ENCODE peak calls at places on chromosomes 3 and 15, in seven cellular contexts. Y is mesendoderm, M is mesenchymal stem cell, O is IMR-90, P is neuronal stem cell, C is H1, G is trophoblast cell. S is an unnamed sample.

GRCh38 chr15:73926191-73927002 is at the start of gene LOXL1:
- DNase-seq in Y (peak; percentile 90), M (peak; percentile 92), O (peak; percentile 92), P (peak; percentile 64), C (no peak), G (peak; percentile 91), S (peak; percentile 80)

GRCh38 chr3:152236741-152237140 is 32.0 kb upstream of the MBNL1 start:
- DNase-seq in Y (peak; percentile 9), M (no peak), O (peak; percentile 61), P (no peak), C (no peak), G (no peak), S (no peak)

GRCh38 chr15:53918180-53919079 is 59.8 kb upstream of the UNC13C start:
- DNase-seq in Y (peak; percentile 62), M (no peak), O (no peak), P (no peak), C (no peak), G (no peak), S (no peak)

GRCh38 chr15:99424978-99425665 is 140.7 kb upstream of the MEF2A start:
- DNase-seq in Y (peak; percentile 53), M (peak; percentile 96), O (peak; percentile 90), P (no peak), C (no peak), G (peak; percentile 1), S (no peak)

GRCh38 chr15:70353606-70354259 is 256.0 kb upstream of the TLE3 start:
- DNase-seq in Y (no peak), M (no peak), O (no peak), P (no peak), C (no peak), G (no peak), S (no peak)

GRCh38 chr3:13019706-13020105 is 53.5 kb downstream of the IQSEC1 start:
- DNase-seq in Y (peak; percentile 24), M (no peak), O (no peak), P (no peak), C (no peak), G (no peak), S (no peak)

GRCh38 chr3:111924283-111924682 is 54.5 kb upstream of the ABHD10 start:
- DNase-seq in Y (no peak), M (no peak), O (no peak), P (no peak), C (no peak), G (no peak), S (no peak)

GRCh38 chr3:38460377-38461085 is 6.8 kb downstream of the ACVR2B start:
- DNase-seq in Y (no peak), M (no peak), O (no peak), P (no peak), C (no peak), G (no peak), S (no peak)

GRCh38 chr15:58138106-58138505 is at the start of gene AQP9:
- DNase-seq in Y (no peak), M (no peak), O (no peak), P (no peak), C (no peak), G (peak; percentile 38), S (no peak)

GRCh38 chr3:15754047-15754446 is 43.7 kb downstream of the ANKRD28 start:
- DNase-seq in Y (no peak), M (no peak), O (peak; percentile 44), P (no peak), C (no peak), G (no peak), S (no peak)

GRCh38 chr15:42461261-42461660 is 29.7 kb downstream of the ZNF106 start:
- DNase-seq in Y (no peak), M (no peak), O (no peak), P (no peak), C (no peak), G (no peak), S (no peak)
- H3K23ac ChIP-seq in Y (no peak overlapping the region), M (no peak overlapping the region), O (no peak overlapping the region), P (no peak overlapping the region), C (no peak overlapping the region), G (no peak overlapping the region), S (no peak overlapping the region)

DNA sequence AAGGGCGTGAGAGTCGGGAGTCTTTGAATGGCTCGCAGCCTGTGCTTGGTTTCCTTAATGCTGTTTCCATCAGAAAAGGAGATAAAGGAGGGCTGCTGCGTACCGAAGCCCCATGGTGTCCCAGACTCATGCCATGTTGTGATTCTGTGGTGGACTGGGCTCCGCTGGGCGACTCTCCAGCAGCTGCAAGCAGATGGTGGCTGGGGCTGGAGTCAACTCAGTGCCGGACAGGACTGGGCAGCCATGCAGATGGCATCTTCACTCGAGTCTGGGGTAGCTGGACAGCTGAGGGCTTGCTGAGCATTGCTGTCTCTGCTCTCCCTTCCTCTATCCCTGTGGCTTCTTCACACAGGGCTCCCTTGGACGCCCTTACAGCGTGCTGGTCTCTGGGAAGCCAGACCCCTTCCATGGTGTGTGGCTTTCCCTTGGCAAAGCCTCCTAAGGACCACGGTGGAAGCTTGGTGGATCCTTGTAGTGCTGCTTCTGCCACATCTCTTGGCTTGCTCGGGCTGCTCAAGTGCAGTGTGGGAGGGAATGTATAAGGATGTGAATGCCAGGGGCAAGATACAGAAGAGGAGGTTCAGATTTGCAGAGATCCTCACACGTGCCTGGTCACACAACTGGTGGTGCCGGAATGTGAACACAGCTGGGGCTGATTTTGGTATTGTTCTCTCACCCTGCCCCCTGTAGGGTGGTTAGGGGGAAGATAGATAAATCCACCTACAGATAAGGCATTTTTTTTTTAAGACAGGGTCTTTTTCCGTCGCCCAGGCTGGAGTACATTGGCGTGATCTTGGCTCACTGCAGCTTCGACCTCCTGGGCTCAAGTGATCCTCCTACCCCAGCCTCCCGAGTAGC is 9.0 kb downstream of the NIPA1 start:
- DNase-seq in Y (peak; percentile 80), M (no peak), O (no peak), P (no peak), C (no peak), G (no peak), S (no peak)
- H3K23ac ChIP-seq in Y (no peak overlapping the region), M (no peak overlapping the region), O (no peak overlapping the region), P (no peak overlapping the region), C (no peak overlapping the region), G (no peak overlapping the region), S (no peak overlapping the region)

GRCh38 chr3:181554233-181554765 is 157.4 kb upstream of the SOX2 start:
- DNase-seq in Y (no peak), M (no peak), O (no peak), P (no peak), C (no peak), G (no peak), S (no peak)

DNA sequence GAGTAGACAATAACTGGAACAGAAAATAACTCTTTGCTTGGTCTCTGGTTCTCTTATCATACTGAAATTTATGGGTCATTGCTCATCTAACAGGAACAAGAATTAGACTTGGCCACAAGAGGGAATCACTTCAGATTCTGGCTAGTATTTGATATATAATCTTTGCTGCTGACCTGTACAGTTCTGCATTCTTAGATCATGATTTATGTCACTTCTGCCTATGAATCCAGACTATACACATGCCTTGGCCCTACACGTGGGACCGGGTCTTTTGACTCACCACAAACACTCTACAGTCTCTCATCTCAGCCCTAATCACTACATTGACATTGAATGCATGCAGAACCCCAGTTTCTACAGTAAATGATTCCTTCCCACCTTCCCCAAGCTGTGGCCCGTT is 162.5 kb upstream of the SOX2 start:
- DNase-seq in Y (no peak), M (no peak), O (no peak), P (no peak), C (no peak), G (no peak), S (no peak)
- H3K23ac ChIP-seq in Y (no peak overlapping the region), M (no peak overlapping the region), O (no peak overlapping the region), P (no peak overlapping the region), C (no peak overlapping the region), G (no peak overlapping the region), S (no peak overlapping the region)

GRCh38 chr3:191792580-191792979 is 331.6 kb downstream of the PYDC2 start:
- DNase-seq in Y (no peak), M (no peak), O (no peak), P (no peak), C (no peak), G (no peak), S (no peak)
- H3K23ac ChIP-seq in Y (no peak overlapping the region), M (no peak overlapping the region), O (no peak overlapping the region), P (no peak overlapping the region), C (no peak overlapping the region), G (no peak overlapping the region), S (no peak overlapping the region)

GRCh38 chr3:127212231-127212630 is 19.3 kb downstream of the PRR23E start:
- DNase-seq in Y (no peak), M (no peak), O (no peak), P (no peak), C (no peak), G (no peak), S (no peak)
- H3K23ac ChIP-seq in Y (no peak overlapping the region), M (no peak overlapping the region), O (no peak overlapping the region), P (no peak overlapping the region), C (no peak overlapping the region), G (no peak overlapping the region), S (no peak overlapping the region)

DNA sequence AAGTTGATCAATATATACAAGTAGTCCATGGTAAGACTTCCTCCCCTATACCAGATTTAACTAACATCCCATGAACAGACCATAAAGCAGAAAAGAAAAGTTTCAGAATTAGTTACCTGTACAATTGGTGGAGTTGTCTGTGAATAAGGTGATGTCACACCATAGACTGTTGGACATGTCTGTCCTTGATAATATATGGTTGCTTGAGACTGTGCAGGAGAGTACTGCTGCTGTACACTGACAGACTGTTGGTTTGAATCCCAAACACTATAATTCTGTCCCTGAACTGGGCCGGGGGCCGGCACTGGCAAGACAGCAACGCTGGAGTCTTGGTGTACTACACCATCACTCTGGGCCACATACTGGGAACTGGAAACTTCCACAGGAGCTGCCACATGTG is 77.2 kb downstream of the NBEAL2 start:
- DNase-seq in Y (no peak), M (no peak), O (no peak), P (no peak), C (no peak), G (no peak), S (no peak)
- H3K23ac ChIP-seq in Y (no peak overlapping the region), M (no peak overlapping the region), O (no peak overlapping the region), P (no peak overlapping the region), C (no peak overlapping the region), G (no peak overlapping the region), S (no peak overlapping the region)

GRCh38 chr3:189569473-189569872 is 61.7 kb upstream of the TP63 start:
- DNase-seq in Y (no peak), M (no peak), O (no peak), P (no peak), C (no peak), G (no peak), S (no peak)
- H3K23ac ChIP-seq in Y (no peak overlapping the region), M (no peak overlapping the region), O (no peak overlapping the region), P (no peak overlapping the region), C (no peak overlapping the region), G (no peak overlapping the region), S (no peak overlapping the region)